ENCODE peak calls at places on chromosomes 16 and 17, in four cellular contexts. L is AG10803, X is astrocyte of the spinal cord, R is psoas muscle. D is an unnamed sample.
A peak's percentile ranks its signal among the peaks of the same experiment; 100 is the strongest.

GRCh38 chr17:1933875-1934715 is 91.0 kb downstream of the RTN4RL1 start:
- DNase-seq in L (no peak), X (no peak), R (no peak), D (no peak)

GRCh38 chr17:58786586-58787295 is 31.1 kb downstream of the PPM1E start:
- DNase-seq in L (peak; percentile 85), X (peak; percentile 75), R (no peak), D (peak; percentile 89)

GRCh38 chr17:41547921-41548843 is 20.1 kb upstream of the KRT19 start:
- DNase-seq in L (peak; percentile 98), X (peak; percentile 96), R (peak; percentile 51), D (peak; percentile 97)

GRCh38 chr16:3084969-3085670 is 14.0 kb downstream of the ZSCAN10 start:
- DNase-seq in L (no peak), X (no peak), R (no peak), D (no peak)

GRCh38 chr16:8026450-8026849 is 563.9 kb downstream of the TMEM114 start:
- DNase-seq in L (no peak), X (no peak), R (no peak), D (no peak)

GRCh38 chr17:61221597-61222471 is 177.8 kb upstream of the TBX2 start:
- DNase-seq in L (peak; percentile 30), X (no peak), R (no peak), D (no peak)

GRCh38 chr16:86306811-86307517 is 203.4 kb upstream of the FOXF1 start:
- DNase-seq in L (peak; percentile 96), X (no peak), R (no peak), D (peak; percentile 89)

GRCh38 chr16:87172632-87173031 is 144.6 kb downstream of the C16orf95 start:
- DNase-seq in L (no peak), X (no peak), R (no peak), D (no peak)

GRCh38 chr16:77063617-77064016 is 127.4 kb upstream of the MON1B start:
- DNase-seq in L (no peak), X (no peak), R (no peak), D (no peak)

GRCh38 chr16:56931253-56931768 is 631 bp upstream of the HERPUD1 start:
- DNase-seq in L (no peak), X (no peak), R (no peak), D (no peak)

GRCh38 chr17:56943505-56944125 is 17.2 kb downstream of the COIL start:
- DNase-seq in L (no peak), X (no peak), R (no peak), D (peak; percentile 14)

GRCh38 chr16:16063685-16064084 is 114.3 kb downstream of the ABCC1 start:
- DNase-seq in L (no peak), X (no peak), R (no peak), D (no peak)

GRCh38 chr17:19534562-19535149 is 1.0 kb downstream of the SLC47A1 start:
- DNase-seq in L (no peak), X (peak; percentile 53), R (no peak), D (peak; percentile 16)

GRCh38 chr17:6070895-6071511 is 824 bp downstream of the WSCD1 start:
- DNase-seq in L (peak; percentile 4), X (peak; percentile 15), R (no peak), D (no peak)

GRCh38 chr16:82317411-82318168 is 147.6 kb upstream of the MPHOSPH6 start:
- DNase-seq in L (peak; percentile 3), X (no peak), R (no peak), D (no peak)

GRCh38 chr17:81401727-81402529 is 6.7 kb downstream of the BAHCC1 start:
- DNase-seq in L (peak; percentile 51), X (no peak), R (peak; percentile 62), D (peak; percentile 58)

GRCh38 chr16:67111951-67112444 is 2.3 kb downstream of the PHAF1 start:
- DNase-seq in L (no peak), X (no peak), R (no peak), D (no peak)

GRCh38 chr16:67115649-67116048 is 5.9 kb downstream of the PHAF1 start:
- DNase-seq in L (peak; percentile 91), X (peak; percentile 84), R (no peak), D (peak; percentile 60)

GRCh38 chr16:67114793-67115192 is 5.1 kb downstream of the PHAF1 start:
- DNase-seq in L (peak; percentile 13), X (peak; percentile 6), R (no peak), D (no peak)

GRCh38 chr16:67110136-67110847 is 551 bp downstream of the PHAF1 start:
- DNase-seq in L (no peak), X (no peak), R (no peak), D (no peak)

GRCh38 chr16:67112591-67113399 is 3.1 kb downstream of the PHAF1 start:
- DNase-seq in L (no peak), X (no peak), R (no peak), D (no peak)
- TF ChIP-seq CTCF in L (no peak), X (no peak), R (no peak), D (no peak)

GRCh38 chr16:10879681-10880589 is 2.9 kb downstream of the CIITA start:
- DNase-seq in L (no peak), X (no peak), R (no peak), D (no peak)
- TF ChIP-seq CTCF in L (no peak), X (no peak), R (no peak), D (no peak)

DNA sequence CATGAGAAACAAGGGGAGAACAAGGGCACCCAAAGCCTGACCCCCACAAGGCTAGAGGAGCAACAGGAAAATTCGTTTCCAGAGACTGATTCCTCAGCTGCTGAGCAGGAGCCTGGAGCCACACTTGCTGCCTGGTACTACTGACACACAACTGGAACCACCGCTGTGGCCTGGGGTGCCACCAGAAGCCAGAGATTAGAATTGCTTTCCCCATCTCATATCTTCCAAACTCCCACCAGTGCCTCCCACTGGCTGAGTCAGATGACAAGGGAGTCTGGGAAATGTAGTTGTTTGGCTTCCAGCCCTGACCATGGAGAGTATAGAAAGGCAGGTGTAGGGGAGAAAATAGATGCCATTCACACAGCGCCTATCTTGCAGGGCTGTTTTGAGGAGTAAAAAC is 4.1 kb upstream of the TMEM11 start:
- DNase-seq in L (no peak), X (no peak), R (no peak), D (peak; percentile 26)
- TF ChIP-seq CTCF in L (peak; percentile 17), X (no peak), R (no peak), D (no peak)

GRCh38 chr16:84959784-84960417 is 51.4 kb downstream of the ZDHHC7 start:
- DNase-seq in L (no peak), X (no peak), R (no peak), D (no peak)

GRCh38 chr16:84960942-84961341 is 50.4 kb downstream of the ZDHHC7 start:
- DNase-seq in L (no peak), X (no peak), R (no peak), D (no peak)

GRCh38 chr16:84957192-84957591 is 54.1 kb downstream of the ZDHHC7 start:
- DNase-seq in L (no peak), X (no peak), R (no peak), D (no peak)

GRCh38 chr16:84957792-84958191 is 53.5 kb downstream of the ZDHHC7 start:
- DNase-seq in L (no peak), X (no peak), R (no peak), D (no peak)

DNA sequence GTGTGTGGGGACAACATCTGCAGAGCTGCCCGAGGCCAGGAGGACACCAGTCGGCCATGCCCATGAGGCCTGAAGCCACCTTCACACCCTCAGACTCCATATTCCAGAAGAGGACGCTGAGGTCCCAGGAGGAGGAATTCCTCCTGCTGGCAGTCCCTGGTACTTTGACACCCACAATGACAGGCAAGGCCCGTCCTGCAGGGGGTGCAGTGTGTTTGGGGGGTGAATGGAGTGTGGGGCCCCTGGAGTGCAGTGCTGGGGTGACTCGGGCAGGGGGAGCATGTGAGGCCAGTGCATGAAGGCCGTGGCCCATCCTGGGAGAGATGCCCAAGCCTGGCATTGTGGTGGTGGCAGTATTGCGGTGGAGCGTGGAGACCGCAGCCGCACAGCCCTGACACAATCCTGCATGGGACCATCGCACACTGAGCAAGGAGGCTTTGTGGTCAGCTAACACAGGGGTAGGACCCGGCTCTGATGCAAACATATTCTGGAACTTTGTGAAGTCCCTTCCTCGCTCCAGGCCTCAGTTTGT is 52.2 kb downstream of the ZDHHC7 start:
- DNase-seq in L (no peak), X (no peak), R (no peak), D (no peak)
- TF ChIP-seq CTCF in L (peak; percentile 26), X (peak; percentile 31), R (no peak), D (peak; percentile 24)

GRCh38 chr17:63826468-63827001 is 696 bp upstream of the PSMC5 start:
- DNase-seq in L (peak; percentile 11), X (peak; percentile 49), R (no peak), D (no peak)
- TF ChIP-seq CTCF in L (peak; percentile 15), X (no peak), R (no peak), D (no peak)

GRCh38 chr16:685967-686366 is 1.8 kb upstream of the JMJD8 start:
- DNase-seq in L (peak; percentile 40), X (peak; percentile 36), R (peak; percentile 55), D (peak; percentile 34)
- TF ChIP-seq CTCF in L (peak; percentile 46), X (peak; percentile 57), R (no peak), D (peak; percentile 34)

D was measured in fibroblast of pulmonary artery.